ENCODE peak calls at places on chromosome 11, in six cellular contexts. T, C, X, D, P and Q are unnamed samples.

GRCh38 chr11:30914143-30914762 is 328.1 kb upstream of the MPPED2 start:
- DNase-seq in T (no peak), C (peak), X (peak), D (peak), P (peak), Q (peak)

GRCh38 chr11:14336507-14337503 is 22.2 kb downstream of the RRAS2 start:
- DNase-seq in T (no peak), C (peak), X (no peak), D (peak), P (no peak), Q (peak)

GRCh38 chr11:114088216-114088615 is 28.7 kb downstream of the ZBTB16 start:
- DNase-seq in T (no peak), C (peak), X (no peak), D (no peak), P (no peak), Q (no peak)

GRCh38 chr11:40290031-40290650 is 1169.3 kb downstream of the LRRC4C start:
- DNase-seq in T (no peak), C (peak), X (no peak), D (peak), P (no peak), Q (no peak)

GRCh38 chr11:76606102-76606793 is 64.3 kb downstream of the LRRC32 start:
- DNase-seq in T (no peak), C (no peak), X (no peak), D (no peak), P (peak), Q (no peak)

GRCh38 chr11:109946322-109946846 is 146.8 kb upstream of the ZC3H12C start:
- DNase-seq in T (peak), C (peak), X (peak), D (peak), P (peak), Q (peak)

GRCh38 chr11:60345489-60345888 is 18.4 kb downstream of the MS4A6E start:
- DNase-seq in T (no peak), C (no peak), X (peak), D (no peak), P (no peak), Q (no peak)

GRCh38 chr11:29657709-29658108 is 359.1 kb downstream of the KCNA4 start:
- DNase-seq in T (no peak), C (no peak), X (no peak), D (no peak), P (no peak), Q (no peak)

GRCh38 chr11:1343391-1344055 is 34.1 kb upstream of the TOLLIP start:
- DNase-seq in T (no peak), C (no peak), X (no peak), D (no peak), P (peak), Q (no peak)

GRCh38 chr11:86548278-86548917 is 124.0 kb downstream of the ME3 start:
- DNase-seq in T (no peak), C (peak), X (no peak), D (peak), P (no peak), Q (no peak)

GRCh38 chr11:44754876-44755552 is 28.3 kb downstream of the TSPAN18 start:
- DNase-seq in T (no peak), C (no peak), X (peak), D (no peak), P (no peak), Q (no peak)

GRCh38 chr11:71135112-71135511 is 117.3 kb downstream of the SHANK2 start:
- DNase-seq in T (peak), C (no peak), X (no peak), D (no peak), P (no peak), Q (no peak)

GRCh38 chr11:46296520-46297448 is 19.3 kb downstream of the CREB3L1 start:
- DNase-seq in T (no peak), C (peak), X (peak), D (peak), P (no peak), Q (peak)

GRCh38 chr11:45105233-45105992 is 41.0 kb upstream of the PRDM11 start:
- DNase-seq in T (peak), C (peak), X (peak), D (peak), P (peak), Q (peak)

GRCh38 chr11:16261836-16262644 is 94.3 kb downstream of the SOX6 start:
- DNase-seq in T (no peak), C (no peak), X (no peak), D (no peak), P (no peak), Q (no peak)

GRCh38 chr11:11973361-11973800 is 35.0 kb downstream of the DKK3 start:
- DNase-seq in T (no peak), C (peak), X (no peak), D (peak), P (no peak), Q (no peak)

GRCh38 chr11:132028380-132029240 is 658.2 kb downstream of the NTM start:
- DNase-seq in T (no peak), C (peak), X (no peak), D (no peak), P (peak), Q (peak)

GRCh38 chr11:9745411-9746211 is 81.7 kb downstream of the SWAP70 start:
- DNase-seq in T (no peak), C (no peak), X (no peak), D (no peak), P (no peak), Q (no peak)

GRCh38 chr11:5234390-5234834 is at the start of gene HBD:
- DNase-seq in T (no peak), C (peak), X (no peak), D (peak), P (no peak), Q (no peak)
- H3K4me3 ChIP-seq in T (no peak), C (no peak), X (no peak), D (no peak), P (no peak), Q (no peak)

DNA sequence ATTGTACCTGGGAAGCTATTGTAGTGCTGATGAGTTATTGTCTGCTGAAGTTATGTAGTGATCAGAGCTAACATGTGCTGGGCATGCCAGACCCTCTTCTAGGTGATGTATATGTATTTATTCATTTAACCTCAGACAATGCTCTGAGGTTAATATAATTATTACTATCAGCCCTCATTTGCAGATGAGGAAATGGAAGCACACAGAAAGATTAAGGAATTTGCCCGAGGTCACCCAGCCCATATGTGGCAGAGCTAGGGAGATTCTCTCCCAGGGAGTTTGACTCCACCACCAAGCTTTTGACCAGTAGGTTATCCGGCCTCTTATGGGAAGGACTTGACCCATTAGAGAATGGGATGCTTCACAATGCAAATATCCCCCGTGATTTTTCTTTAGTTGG is 114.2 kb upstream of the NAV2 start:
- DNase-seq in T (no peak), C (no peak), X (no peak), D (no peak), P (no peak), Q (no peak)
- H3K4me3 ChIP-seq in T (no peak), C (no peak), X (no peak), D (peak), P (no peak), Q (peak)

GRCh38 chr11:123273616-123274015 is 78.6 kb upstream of the CLMP start:
- DNase-seq in T (no peak), C (no peak), X (no peak), D (no peak), P (no peak), Q (no peak)

GRCh38 chr11:123264431-123264780 is 69.4 kb upstream of the CLMP start:
- DNase-seq in T (no peak), C (no peak), X (no peak), D (no peak), P (no peak), Q (no peak)

GRCh38 chr11:123272565-123272964 is 77.5 kb upstream of the CLMP start:
- DNase-seq in T (no peak), C (no peak), X (no peak), D (no peak), P (no peak), Q (no peak)

DNA sequence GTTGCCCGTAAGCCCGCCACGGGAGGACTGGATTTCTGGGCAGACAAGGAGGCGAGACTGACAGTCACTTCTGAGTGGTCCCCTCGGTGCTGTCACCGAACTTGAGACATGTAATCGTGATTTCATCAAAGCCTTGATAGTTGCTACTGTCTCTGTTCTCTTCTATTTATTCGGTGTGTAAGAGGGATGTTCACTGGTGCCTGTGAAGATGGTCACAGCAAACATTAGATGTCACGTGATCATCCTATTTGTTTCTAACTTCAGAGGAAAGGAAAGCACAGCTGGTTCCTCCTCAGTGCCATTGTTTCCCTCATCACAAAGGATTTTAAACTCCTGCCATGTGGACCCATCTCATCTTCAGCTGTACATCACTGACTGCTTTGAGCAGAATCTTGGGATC is 73.1 kb upstream of the CLMP start:
- DNase-seq in T (no peak), C (no peak), X (no peak), D (no peak), P (no peak), Q (no peak)
- H3K4me3 ChIP-seq in T (no peak), C (no peak), X (peak), D (no peak), P (no peak), Q (no peak)

DNA sequence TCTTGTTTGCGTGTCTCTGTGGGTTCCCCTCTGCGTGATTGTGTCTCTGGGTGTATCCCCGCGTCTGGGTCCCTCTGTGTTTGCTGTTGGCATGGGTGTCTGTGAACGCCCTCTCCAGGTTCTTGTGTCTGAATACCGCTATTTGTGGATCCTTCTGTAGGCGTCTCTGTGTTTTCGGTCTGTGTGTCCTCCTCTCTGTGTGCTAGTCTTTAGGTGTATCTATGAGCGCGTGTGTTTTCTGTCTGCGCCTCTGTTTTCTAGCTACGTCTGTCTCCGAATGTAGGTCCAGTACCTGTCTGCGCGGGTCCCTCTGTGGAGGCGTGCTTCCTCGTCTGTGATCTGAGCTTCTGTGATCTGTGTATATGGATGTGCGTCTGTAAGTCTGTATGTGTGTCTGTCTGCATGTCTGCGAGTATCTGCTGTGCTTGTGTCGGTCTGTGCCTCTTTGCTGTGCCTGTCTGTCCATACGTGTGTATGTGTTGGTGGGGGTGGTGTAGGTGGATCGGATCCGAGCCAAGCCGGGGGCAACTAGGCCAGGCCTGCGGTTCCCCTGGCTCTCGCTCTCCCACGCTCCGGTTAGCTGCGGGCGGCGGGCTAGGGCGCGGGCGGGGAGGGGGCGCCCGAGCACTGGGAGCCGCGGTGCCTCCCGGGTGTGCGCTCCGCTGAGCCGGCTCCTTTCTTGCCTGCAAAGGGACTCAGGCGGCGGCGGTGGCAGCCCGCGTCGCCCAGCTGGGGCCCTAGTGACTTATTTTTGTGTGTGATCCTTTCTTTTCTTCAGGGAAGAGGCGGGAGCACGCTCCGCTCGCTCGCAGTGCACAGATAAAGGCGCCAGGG is 105.3 kb upstream of the E2F8 start:
- DNase-seq in T (no peak), C (peak), X (no peak), D (no peak), P (no peak), Q (peak)
- H3K4me3 ChIP-seq in T (no peak), C (peak), X (peak), D (peak), P (peak), Q (peak)

GRCh38 chr11:75523811-75524401 is 1.8 kb downstream of the GDPD5 start:
- DNase-seq in T (no peak), C (no peak), X (no peak), D (no peak), P (no peak), Q (no peak)
- H3K4me3 ChIP-seq in T (peak), C (no peak), X (no peak), D (no peak), P (no peak), Q (no peak)

DNA sequence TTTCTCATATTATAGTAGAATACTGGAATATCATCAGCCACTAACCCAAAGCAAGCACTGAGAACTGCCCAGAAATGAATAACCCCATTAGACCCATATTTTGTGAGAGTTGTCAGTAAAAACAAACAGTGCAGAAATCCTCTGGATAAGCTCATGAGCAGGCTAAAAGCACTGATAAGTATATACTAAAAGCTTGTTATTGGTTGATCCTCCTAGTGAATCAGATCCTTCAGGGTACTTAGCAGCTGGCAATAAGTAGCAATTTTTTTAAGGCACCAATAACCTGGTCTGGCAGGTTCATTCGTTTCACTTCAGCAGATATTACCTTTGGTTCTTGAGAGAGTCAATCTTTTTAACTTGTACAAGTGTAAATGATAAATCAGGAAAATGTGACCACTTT is 1.2 kb downstream of the NOX4 start:
- DNase-seq in T (no peak), C (peak), X (no peak), D (peak), P (no peak), Q (no peak)
- H3K4me3 ChIP-seq in T (no peak), C (peak), X (no peak), D (no peak), P (no peak), Q (no peak)